ENCODE peak calls at places on chromosomes 2 and 18, in seven cellular contexts. C is K562, B is HCT116, U is H1, D is A549, E is HepG2, Z is GM12878. S is an unnamed sample.

GRCh38 chr18:60040966-60041365 is 141.2 kb downstream of the PMAIP1 start:
- DNase-seq in Z (no peak), E (no peak), B (no peak), C (no peak), D (no peak), U (no peak), S (no peak)

GRCh38 chr2:56248965-56249742 is 65.4 kb downstream of the CCDC85A start:
- DNase-seq in D (no peak), E (no peak), C (no peak), U (no peak), B (no peak), Z (no peak), S (no peak)

GRCh38 chr2:235026137-235026536 is 74.3 kb downstream of the SH3BP4 start:
- DNase-seq in E (peak; percentile 47), U (no peak), Z (no peak), D (peak; percentile 62), C (no peak), B (peak; percentile 71), S (peak; percentile 88)

GRCh38 chr2:44244135-44244871 is 31.0 kb upstream of the SLC3A1 start:
- DNase-seq in U (no peak), D (peak; percentile 71), Z (no peak), C (peak; percentile 46), B (peak; percentile 44), E (peak; percentile 77), S (peak; percentile 68)

GRCh38 chr2:173459363-173459762 is 104.7 kb downstream of the CDCA7 start:
- DNase-seq in U (no peak), D (no peak), E (no peak), Z (no peak), C (no peak), B (no peak), S (no peak)

GRCh38 chr18:31738460-31739407 is 21.9 kb downstream of the SLC25A52 start:
- DNase-seq in Z (no peak), U (no peak), C (peak; percentile 25), D (no peak), E (peak; percentile 69), B (peak; percentile 65), S (no peak)

GRCh38 chr2:38030590-38031326 is 45.2 kb downstream of the CYP1B1 start:
- DNase-seq in Z (no peak), C (no peak), B (no peak), D (no peak), U (no peak), E (no peak), S (no peak)

GRCh38 chr2:21415234-21415633 is 291.5 kb downstream of the TDRD15 start:
- DNase-seq in Z (no peak), B (no peak), U (no peak), E (peak; percentile 23), C (no peak), D (no peak), S (no peak)

GRCh38 chr18:56221195-56222065 is 417.0 kb downstream of the TXNL1 start:
- DNase-seq in Z (no peak), B (no peak), U (no peak), D (no peak), C (no peak), E (no peak), S (no peak)

GRCh38 chr2:216691210-216691741 is 4.1 kb downstream of the IGFBP5 start:
- DNase-seq in Z (no peak), C (peak; percentile 35), D (peak; percentile 27), U (no peak), E (no peak), B (no peak), S (peak; percentile 76)

GRCh38 chr18:49178736-49179135 is 228.0 kb upstream of the SMAD7 start:
- DNase-seq in Z (no peak), C (peak; percentile 25), D (peak; percentile 10), B (peak; percentile 19), U (no peak), E (peak; percentile 36), S (peak; percentile 23)

GRCh38 chr2:64049633-64050220 is 30.5 kb upstream of the VPS54 start:
- DNase-seq in B (peak; percentile 44), Z (peak; percentile 85), D (peak; percentile 47), U (peak; percentile 69), E (peak; percentile 76), C (peak; percentile 15), S (peak; percentile 70)

GRCh38 chr2:176516051-176516601 is 246.9 kb downstream of the MTX2 start:
- DNase-seq in Z (no peak), E (no peak), B (no peak), C (no peak), D (no peak), U (no peak), S (no peak)

GRCh38 chr2:42385225-42385624 is 24.2 kb upstream of the COX7A2L start:
- DNase-seq in D (no peak), Z (no peak), E (peak; percentile 58), U (no peak), B (no peak), C (no peak), S (peak; percentile 5)

GRCh38 chr2:71347517-71347916 is 15.9 kb downstream of the ZNF638 start:
- DNase-seq in Z (no peak), E (no peak), D (no peak), B (no peak), U (no peak), C (peak; percentile 30), S (peak; percentile 23)

GRCh38 chr18:8699948-8700347 is 5.4 kb upstream of the MTCL1 start:
- DNase-seq in E (no peak), Z (no peak), D (no peak), C (no peak), U (no peak), B (no peak), S (peak; percentile 27)

GRCh38 chr18:26386002-26386401 is 159.8 kb downstream of the TAF4B start:
- DNase-seq in B (no peak), E (peak; percentile 65), U (no peak), C (no peak), D (no peak), Z (no peak), S (peak; percentile 46)

GRCh38 chr18:10715791-10716190 is 190.0 kb downstream of the NAPG start:
- DNase-seq in B (no peak), D (peak; percentile 6), U (no peak), Z (no peak), C (no peak), E (no peak), S (peak; percentile 73)

GRCh38 chr2:236988216-236988615 is 97.5 kb upstream of the COPS8 start:
- DNase-seq in D (no peak), C (no peak), U (no peak), E (no peak), B (no peak), Z (no peak), S (no peak)

DNA sequence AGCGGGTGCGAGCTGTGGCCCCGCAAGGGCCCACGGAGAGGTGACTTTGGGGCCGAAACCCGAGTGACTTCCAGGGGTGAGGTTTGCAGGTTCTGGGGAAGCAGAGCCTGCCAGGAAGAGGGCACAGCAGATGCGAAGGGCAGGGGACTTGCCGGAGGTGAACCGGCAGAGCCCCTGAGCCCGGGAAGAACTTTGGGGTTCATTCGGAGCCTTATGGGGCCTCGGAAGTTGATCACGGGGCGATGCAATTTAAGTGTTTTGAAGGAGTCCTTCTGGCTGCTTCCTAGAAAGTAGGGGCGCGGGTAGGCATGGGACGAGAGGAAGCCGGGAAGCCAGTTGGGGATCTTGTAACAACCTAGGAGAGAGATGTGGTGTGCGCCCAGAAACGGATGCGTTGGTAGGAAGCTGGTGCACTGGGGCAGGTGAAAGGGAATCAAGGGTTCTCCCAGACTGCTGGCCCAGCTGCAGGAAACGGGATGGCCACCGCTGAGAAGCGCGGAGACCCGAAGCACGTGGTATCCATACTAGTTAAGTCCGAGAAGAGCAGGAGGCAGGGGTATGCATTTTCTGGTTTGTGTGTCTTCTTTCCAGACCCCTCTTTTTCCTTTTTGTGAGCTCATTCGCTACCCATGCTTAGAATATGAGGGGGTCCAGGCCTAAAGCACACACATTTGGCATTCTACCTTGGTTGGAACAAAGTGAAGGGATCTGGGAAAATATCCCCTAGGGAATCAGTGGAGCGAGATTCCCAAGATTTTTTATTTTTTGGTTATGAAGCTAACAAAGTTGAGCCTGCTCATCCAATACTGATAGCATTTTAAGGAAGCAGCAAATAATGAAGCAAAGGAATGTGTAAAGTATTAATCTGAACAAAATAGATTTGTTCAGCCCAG is 755 bp downstream of the SCLY start:
- DNase-seq in U (peak; percentile 70), B (no peak), D (peak; percentile 53), C (peak; percentile 21), E (peak; percentile 35), Z (no peak), S (peak; percentile 33)
- TF ChIP-seq CEBPB in U (no peak), B (no peak), D (no peak), C (no peak), E (no peak), Z (no peak), S (no peak)

GRCh38 chr2:151999058-151999457 is 99.8 kb downstream of the CACNB4 start:
- DNase-seq in B (peak; percentile 62), D (peak; percentile 65), E (peak; percentile 77), C (peak; percentile 87), U (peak; percentile 79), Z (no peak), S (peak; percentile 34)
- TF ChIP-seq CEBPB in B (no peak), D (no peak), E (no peak), C (no peak), U (no peak), Z (no peak), S (no peak)

GRCh38 chr2:196961889-196962288 is 35.4 kb upstream of the PGAP1 start:
- DNase-seq in Z (peak; percentile 13), D (no peak), B (no peak), C (no peak), U (no peak), E (no peak), S (no peak)
- TF ChIP-seq CEBPB in Z (no peak), D (no peak), B (no peak), C (no peak), U (no peak), E (no peak), S (no peak)

GRCh38 chr2:50492452-50492851 is 539.5 kb downstream of the NRXN1 start:
- DNase-seq in D (peak; percentile 48), U (no peak), E (peak; percentile 54), C (peak; percentile 58), B (peak; percentile 35), Z (peak; percentile 5), S (peak; percentile 65)
- TF ChIP-seq CEBPB in D (no peak), U (no peak), E (no peak), C (no peak), B (no peak), Z (no peak), S (no peak)

GRCh38 chr2:128496700-128497099 is 178.0 kb upstream of the HS6ST1 start:
- DNase-seq in D (no peak), Z (no peak), U (peak; percentile 29), B (no peak), E (no peak), C (no peak), S (no peak)
- TF ChIP-seq CEBPB in D (no peak), Z (no peak), U (no peak), B (no peak), E (no peak), C (no peak), S (no peak)